ENCODE peak calls at places on chromosomes 2 and 18, in four cellular contexts. K is activated CD4-positive, alpha-beta T cell treated with anti-CD3 and anti-CD28 coated beads, Interleukin-2, amount 50 U/mL, for 1 hour; U is RWPE1; W is HEK293T. Z is an unnamed sample.

GRCh38 chr18:24734058-24734457 is 273.6 kb downstream of the HRH4 start:
- DNase-seq in K (no peak), U (no peak), W (peak; percentile 45), Z (no peak)

GRCh38 chr2:43071629-43072550 is 154.5 kb downstream of the ZFP36L2 start:
- DNase-seq in K (no peak), U (no peak), W (no peak), Z (no peak)

GRCh38 chr2:173414823-173415322 is 60.2 kb downstream of the CDCA7 start:
- DNase-seq in K (no peak), U (peak; percentile 57), W (no peak), Z (no peak)

GRCh38 chr2:216179015-216179414 is 69.9 kb downstream of the XRCC5 start:
- DNase-seq in K (no peak), U (no peak), W (no peak), Z (no peak)

GRCh38 chr18:57806891-57807280 is 3.8 kb upstream of the ATP8B1 start:
- DNase-seq in K (no peak), U (peak; percentile 42), W (no peak), Z (no peak)

GRCh38 chr2:169644173-169644572 is 50.0 kb downstream of the CFAP210 start:
- DNase-seq in K (no peak), U (no peak), W (no peak), Z (no peak)

GRCh38 chr2:239603411-239604356 is 202.9 kb upstream of the HDAC4 start:
- DNase-seq in K (no peak), U (no peak), W (no peak), Z (no peak)

GRCh38 chr2:148201075-148202004 is 180.4 kb downstream of the MBD5 start:
- DNase-seq in K (peak; percentile 39), U (peak; percentile 9), W (peak; percentile 7), Z (peak; percentile 42)

GRCh38 chr18:26655614-26656400 is 107.5 kb upstream of the KCTD1 start:
- DNase-seq in K (no peak), U (peak; percentile 49), W (peak; percentile 71), Z (no peak)

GRCh38 chr2:160940699-160941098 is 219.5 kb upstream of the TANK start:
- DNase-seq in K (no peak), U (peak; percentile 11), W (no peak), Z (no peak)

GRCh38 chr18:47775961-47776360 is 154.5 kb downstream of the SMAD2 start:
- DNase-seq in K (no peak), U (no peak), W (no peak), Z (no peak)

GRCh38 chr2:19538411-19538963 is 180.1 kb upstream of the OSR1 start:
- DNase-seq in K (no peak), U (peak; percentile 89), W (no peak), Z (no peak)

GRCh38 chr2:231563378-231563961 is 29.2 kb upstream of the TEX44 start:
- DNase-seq in K (no peak), U (peak; percentile 68), W (peak; percentile 72), Z (peak; percentile 36)

GRCh38 chr2:56390644-56391043 is 206.9 kb downstream of the CCDC85A start:
- DNase-seq in K (no peak), U (no peak), W (no peak), Z (no peak)

GRCh38 chr2:128438091-128438490 is 119.4 kb upstream of the HS6ST1 start:
- DNase-seq in K (no peak), U (no peak), W (no peak), Z (no peak)

GRCh38 chr2:24984912-24985311 is 13.2 kb upstream of the DNAJC27 start:
- DNase-seq in K (no peak), U (no peak), W (no peak), Z (no peak)

GRCh38 chr2:27870724-27871123 is 19.5 kb downstream of the RBKS start:
- DNase-seq in K (no peak), U (peak; percentile 9), W (no peak), Z (no peak)

GRCh38 chr2:109057686-109058085 is 68.7 kb upstream of the EDAR start:
- DNase-seq in K (no peak), U (no peak), W (no peak), Z (no peak)

GRCh38 chr18:54330768-54331548 is 26.7 kb downstream of the STARD6 start:
- DNase-seq in K (no peak), U (no peak), W (no peak), Z (no peak)

GRCh38 chr2:197915548-197916265 is 111.3 kb downstream of the PLCL1 start:
- DNase-seq in K (no peak), U (no peak), W (no peak), Z (no peak)